ENCODE peak calls at places on chromosomes 11 and 22, in five cellular contexts. A is stimulated activated CD8-positive, alpha-beta memory T cell treated with anti-CD3 and anti-CD28 coated beads, Interleukin-4, amount 100 ng/mL, for 24 hours; V is effector CD4-positive, alpha-beta T cell; G is activated naive CD8-positive, alpha-beta T cell treated with anti-CD3 and anti-CD28 coated beads, Interleukin-2, amount 50 U/mL, for 24 hours; R is WTC11. F is an unnamed sample.

GRCh38 chr22:28332410-28332809 is 347.2 kb downstream of the TTC28 start:
- DNase-seq in A (no peak), V (no peak), G (no peak), R (no peak), F (peak)

GRCh38 chr11:3105791-3106735 is 48.8 kb upstream of the CARS1 start:
- DNase-seq in A (no peak), V (no peak), G (no peak), R (peak), F (no peak)

GRCh38 chr11:77082838-77083552 is 16.2 kb downstream of the CAPN5 start:
- DNase-seq in A (no peak), V (peak), G (peak), R (peak), F (peak)

GRCh38 chr22:21761086-21761485 is 25.5 kb upstream of the YPEL1 start:
- DNase-seq in A (no peak), V (no peak), G (no peak), R (no peak), F (no peak)

GRCh38 chr11:16759857-16760256 is 21.4 kb downstream of the C11orf58 start:
- DNase-seq in A (no peak), V (no peak), G (no peak), R (no peak), F (no peak)

GRCh38 chr11:132278801-132279574 is 908.6 kb downstream of the NTM start:
- DNase-seq in A (no peak), V (no peak), G (no peak), R (no peak), F (peak)

GRCh38 chr22:39287076-39287743 is 32.2 kb downstream of the RPL3 start:
- DNase-seq in A (no peak), V (no peak), G (no peak), R (no peak), F (peak)

GRCh38 chr11:48066881-48067800 is 86.8 kb downstream of the PTPRJ start:
- DNase-seq in A (no peak), V (no peak), G (no peak), R (no peak), F (peak)

GRCh38 chr22:46047226-46047625 is 70.3 kb upstream of the WNT7B start:
- DNase-seq in A (no peak), V (no peak), G (no peak), R (peak), F (peak)

GRCh38 chr11:59783632-59784090 is 26.9 kb downstream of the MRPL16 start:
- DNase-seq in A (no peak), V (no peak), G (peak), R (no peak), F (no peak)

GRCh38 chr22:44590291-44590690 is 92.3 kb upstream of the RTL6 start:
- DNase-seq in A (no peak), V (no peak), G (no peak), R (no peak), F (no peak)

GRCh38 chr11:34050536-34050935 is 995 bp upstream of the CAPRIN1 start:
- DNase-seq in A (no peak), V (no peak), G (no peak), R (no peak), F (no peak)

GRCh38 chr22:37022483-37023337 is 3.2 kb downstream of the MPST start:
- DNase-seq in A (no peak), V (no peak), G (no peak), R (no peak), F (no peak)

GRCh38 chr11:2791521-2792375 is 92.0 kb upstream of the KCNQ1OT1 start:
- DNase-seq in A (no peak), V (no peak), G (peak), R (peak), F (peak)

GRCh38 chr11:125451400-125452124 is 44.5 kb downstream of the FEZ1 start:
- DNase-seq in A (no peak), V (no peak), G (peak), R (peak), F (peak)

GRCh38 chr22:44191036-44191454 is 10.3 kb downstream of the PARVG start:
- DNase-seq in A (peak), V (no peak), G (peak), R (no peak), F (no peak)

GRCh38 chr11:94178331-94178730 is 49.7 kb downstream of the PANX1 start:
- DNase-seq in A (no peak), V (no peak), G (no peak), R (no peak), F (peak)

GRCh38 chr11:19187880-19188279 is 13.9 kb downstream of the CSRP3 start:
- DNase-seq in A (no peak), V (no peak), G (no peak), R (no peak), F (no peak)

GRCh38 chr22:32661296-32661695 is 140.2 kb upstream of the TIMP3 start:
- DNase-seq in A (no peak), V (no peak), G (no peak), R (no peak), F (no peak)

GRCh38 chr22:37258810-37259472 is 14.9 kb upstream of the RAC2 start:
- DNase-seq in A (no peak), V (no peak), G (no peak), R (no peak), F (peak)

GRCh38 chr22:26835929-26836528 is 178.6 kb downstream of the MIAT start:
- DNase-seq in A (peak), V (peak), G (peak), R (peak), F (peak)

GRCh38 chr11:112834277-112834755 is 126.9 kb upstream of the NCAM1 start:
- DNase-seq in A (no peak), V (no peak), G (no peak), R (no peak), F (peak)

GRCh38 chr11:117572129-117572528 is 224.9 kb downstream of the DSCAML1 start:
- DNase-seq in A (no peak), V (no peak), G (no peak), R (peak), F (no peak)

GRCh38 chr22:35910013-35910860 is 118.4 kb downstream of the RBFOX2 start:
- DNase-seq in A (no peak), V (no peak), G (no peak), R (no peak), F (no peak)

GRCh38 chr22:49272546-49273125 is 555.0 kb downstream of the BRD1 start:
- DNase-seq in A (no peak), V (no peak), G (no peak), R (no peak), F (peak)

GRCh38 chr11:115765803-115766239 is 261.6 kb upstream of the CADM1 start:
- DNase-seq in A (no peak), V (no peak), G (no peak), R (no peak), F (no peak)

GRCh38 chr11:62132188-62132587 is 8.4 kb downstream of the INCENP start:
- DNase-seq in A (no peak), V (no peak), G (no peak), R (no peak), F (no peak)

GRCh38 chr22:39546889-39547586 is 14.5 kb upstream of the RPS19BP1 start:
- DNase-seq in A (no peak), V (no peak), G (no peak), R (no peak), F (no peak)

GRCh38 chr22:43854151-43854785 is 8.0 kb downstream of the SULT4A1 start:
- DNase-seq in A (no peak), V (no peak), G (no peak), R (no peak), F (no peak)

GRCh38 chr11:86809561-86809960 is 9.2 kb downstream of the PRSS23 start:
- DNase-seq in A (no peak), V (no peak), G (no peak), R (no peak), F (no peak)

GRCh38 chr11:68044898-68045351 is 6.1 kb downstream of the TCIRG1 start:
- DNase-seq in A (no peak), V (no peak), G (no peak), R (no peak), F (no peak)

GRCh38 chr11:35553831-35554230 is 28.4 kb upstream of the PAMR1 start:
- DNase-seq in A (no peak), V (no peak), G (no peak), R (no peak), F (peak)

GRCh38 chr11:117535201-117535869 is 207.7 kb downstream of the CEP164 start:
- DNase-seq in A (no peak), V (no peak), G (no peak), R (no peak), F (peak)

GRCh38 chr11:2463766-2464277 is 19.0 kb downstream of the KCNQ1 start:
- DNase-seq in A (no peak), V (no peak), G (no peak), R (no peak), F (no peak)

GRCh38 chr11:133525976-133526375 is 6.3 kb downstream of the OPCML start:
- DNase-seq in A (no peak), V (no peak), G (no peak), R (no peak), F (no peak)

GRCh38 chr11:3196161-3197043 is 22.2 kb downstream of the MRGPRG start:
- DNase-seq in A (no peak), V (no peak), G (no peak), R (no peak), F (peak)

GRCh38 chr11:2298795-2299747 is 2.6 kb downstream of the C11orf21 start:
- DNase-seq in A (no peak), V (no peak), G (peak), R (peak), F (peak)

GRCh38 chr11:34208266-34209135 is 103.1 kb downstream of the NAT10 start:
- DNase-seq in A (no peak), V (no peak), G (peak), R (no peak), F (no peak)

GRCh38 chr11:14304601-14305000 is 54.4 kb downstream of the RRAS2 start:
- DNase-seq in A (no peak), V (no peak), G (no peak), R (no peak), F (peak)

F was measured in left kidney.